ENCODE peak calls at places on chromosomes 3 and 15, in six cellular contexts. One of them, this sample, is unnamed.

GRCh38 chr3:62161306-62161705 is 212.0 kb downstream of the FEZF2 start:
- DNase-seq in stimulated activated CD4-positive, alpha-beta T cell treated with anti-CD3 and anti-CD28 coated beads, TNF-alpha, amount 100 ng/mL, for 1 hour: no peak
- DNase-seq in activated naive CD8-positive, alpha-beta T cell treated with anti-CD3 and anti-CD28 coated beads for 36 hours: no peak
- DNase-seq in activated CD4-positive, CD25-positive, alpha-beta regulatory T cell: no peak
- DNase-seq in AG10803: peak
- DNase-seq in choroid plexus epithelial cell: peak
- DNase-seq in this sample: no peak

GRCh38 chr3:192816274-192816853 is 89.0 kb upstream of the FGF12 start:
- DNase-seq in choroid plexus epithelial cell: peak
- DNase-seq in stimulated activated CD4-positive, alpha-beta T cell treated with anti-CD3 and anti-CD28 coated beads, TNF-alpha, amount 100 ng/mL, for 1 hour: no peak
- DNase-seq in AG10803: peak
- DNase-seq in activated CD4-positive, CD25-positive, alpha-beta regulatory T cell: no peak
- DNase-seq in activated naive CD8-positive, alpha-beta T cell treated with anti-CD3 and anti-CD28 coated beads for 36 hours: no peak
- DNase-seq in this sample: no peak

GRCh38 chr3:191238321-191238817 is 39.3 kb downstream of the OSTN start:
- DNase-seq in AG10803: peak
- DNase-seq in choroid plexus epithelial cell: peak
- DNase-seq in activated CD4-positive, CD25-positive, alpha-beta regulatory T cell: no peak
- DNase-seq in activated naive CD8-positive, alpha-beta T cell treated with anti-CD3 and anti-CD28 coated beads for 36 hours: no peak
- DNase-seq in stimulated activated CD4-positive, alpha-beta T cell treated with anti-CD3 and anti-CD28 coated beads, TNF-alpha, amount 100 ng/mL, for 1 hour: no peak
- DNase-seq in this sample: no peak

GRCh38 chr15:31845791-31846190 is 184.5 kb upstream of the CHRNA7 start:
- DNase-seq in AG10803: no peak
- DNase-seq in choroid plexus epithelial cell: no peak
- DNase-seq in stimulated activated CD4-positive, alpha-beta T cell treated with anti-CD3 and anti-CD28 coated beads, TNF-alpha, amount 100 ng/mL, for 1 hour: no peak
- DNase-seq in activated CD4-positive, CD25-positive, alpha-beta regulatory T cell: no peak
- DNase-seq in activated naive CD8-positive, alpha-beta T cell treated with anti-CD3 and anti-CD28 coated beads for 36 hours: no peak
- DNase-seq in this sample: no peak

GRCh38 chr15:84752700-84753099 is 4.3 kb downstream of the ZNF592 start:
- DNase-seq in activated CD4-positive, CD25-positive, alpha-beta regulatory T cell: no peak
- DNase-seq in AG10803: peak
- DNase-seq in choroid plexus epithelial cell: peak
- DNase-seq in stimulated activated CD4-positive, alpha-beta T cell treated with anti-CD3 and anti-CD28 coated beads, TNF-alpha, amount 100 ng/mL, for 1 hour: no peak
- DNase-seq in activated naive CD8-positive, alpha-beta T cell treated with anti-CD3 and anti-CD28 coated beads for 36 hours: no peak
- DNase-seq in this sample: no peak

GRCh38 chr3:129592362-129593150 is 13.9 kb downstream of the PLXND1 start:
- DNase-seq in stimulated activated CD4-positive, alpha-beta T cell treated with anti-CD3 and anti-CD28 coated beads, TNF-alpha, amount 100 ng/mL, for 1 hour: no peak
- DNase-seq in activated CD4-positive, CD25-positive, alpha-beta regulatory T cell: no peak
- DNase-seq in choroid plexus epithelial cell: peak
- DNase-seq in activated naive CD8-positive, alpha-beta T cell treated with anti-CD3 and anti-CD28 coated beads for 36 hours: no peak
- DNase-seq in AG10803: no peak
- DNase-seq in this sample: peak

GRCh38 chr3:138227650-138228049 is 40.5 kb downstream of the ARMC8 start:
- DNase-seq in stimulated activated CD4-positive, alpha-beta T cell treated with anti-CD3 and anti-CD28 coated beads, TNF-alpha, amount 100 ng/mL, for 1 hour: no peak
- DNase-seq in AG10803: peak
- DNase-seq in activated naive CD8-positive, alpha-beta T cell treated with anti-CD3 and anti-CD28 coated beads for 36 hours: no peak
- DNase-seq in choroid plexus epithelial cell: peak
- DNase-seq in activated CD4-positive, CD25-positive, alpha-beta regulatory T cell: no peak
- DNase-seq in this sample: no peak

GRCh38 chr3:110815008-110815583 is 256.5 kb upstream of the NECTIN3 start:
- DNase-seq in stimulated activated CD4-positive, alpha-beta T cell treated with anti-CD3 and anti-CD28 coated beads, TNF-alpha, amount 100 ng/mL, for 1 hour: no peak
- DNase-seq in AG10803: peak
- DNase-seq in choroid plexus epithelial cell: peak
- DNase-seq in activated naive CD8-positive, alpha-beta T cell treated with anti-CD3 and anti-CD28 coated beads for 36 hours: no peak
- DNase-seq in activated CD4-positive, CD25-positive, alpha-beta regulatory T cell: no peak
- DNase-seq in this sample: no peak

GRCh38 chr15:64010719-64011118 is 35.6 kb downstream of the DAPK2 start:
- DNase-seq in choroid plexus epithelial cell: peak
- DNase-seq in activated CD4-positive, CD25-positive, alpha-beta regulatory T cell: peak
- DNase-seq in AG10803: peak
- DNase-seq in activated naive CD8-positive, alpha-beta T cell treated with anti-CD3 and anti-CD28 coated beads for 36 hours: peak
- DNase-seq in stimulated activated CD4-positive, alpha-beta T cell treated with anti-CD3 and anti-CD28 coated beads, TNF-alpha, amount 100 ng/mL, for 1 hour: peak
- DNase-seq in this sample: peak

GRCh38 chr15:38888701-38889154 is 324.1 kb upstream of the RASGRP1 start:
- DNase-seq in AG10803: no peak
- DNase-seq in stimulated activated CD4-positive, alpha-beta T cell treated with anti-CD3 and anti-CD28 coated beads, TNF-alpha, amount 100 ng/mL, for 1 hour: no peak
- DNase-seq in activated CD4-positive, CD25-positive, alpha-beta regulatory T cell: no peak
- DNase-seq in choroid plexus epithelial cell: no peak
- DNase-seq in activated naive CD8-positive, alpha-beta T cell treated with anti-CD3 and anti-CD28 coated beads for 36 hours: no peak
- DNase-seq in this sample: no peak

GRCh38 chr15:41557673-41558399 is 1.2 kb upstream of the TYRO3 start:
- DNase-seq in stimulated activated CD4-positive, alpha-beta T cell treated with anti-CD3 and anti-CD28 coated beads, TNF-alpha, amount 100 ng/mL, for 1 hour: peak
- DNase-seq in choroid plexus epithelial cell: peak
- DNase-seq in activated naive CD8-positive, alpha-beta T cell treated with anti-CD3 and anti-CD28 coated beads for 36 hours: peak
- DNase-seq in activated CD4-positive, CD25-positive, alpha-beta regulatory T cell: peak
- DNase-seq in AG10803: peak
- DNase-seq in this sample: peak

GRCh38 chr3:14634763-14635400 is 16.7 kb upstream of the CCDC174 start:
- DNase-seq in activated naive CD8-positive, alpha-beta T cell treated with anti-CD3 and anti-CD28 coated beads for 36 hours: no peak
- DNase-seq in stimulated activated CD4-positive, alpha-beta T cell treated with anti-CD3 and anti-CD28 coated beads, TNF-alpha, amount 100 ng/mL, for 1 hour: no peak
- DNase-seq in AG10803: no peak
- DNase-seq in choroid plexus epithelial cell: no peak
- DNase-seq in activated CD4-positive, CD25-positive, alpha-beta regulatory T cell: no peak
- DNase-seq in this sample: no peak

GRCh38 chr3:115571413-115571812 is 51.9 kb upstream of the GAP43 start:
- DNase-seq in activated CD4-positive, CD25-positive, alpha-beta regulatory T cell: no peak
- DNase-seq in activated naive CD8-positive, alpha-beta T cell treated with anti-CD3 and anti-CD28 coated beads for 36 hours: no peak
- DNase-seq in AG10803: no peak
- DNase-seq in choroid plexus epithelial cell: no peak
- DNase-seq in stimulated activated CD4-positive, alpha-beta T cell treated with anti-CD3 and anti-CD28 coated beads, TNF-alpha, amount 100 ng/mL, for 1 hour: no peak
- DNase-seq in this sample: no peak

GRCh38 chr3:156533205-156533604 is 21.7 kb downstream of the SSR3 start:
- DNase-seq in activated CD4-positive, CD25-positive, alpha-beta regulatory T cell: no peak
- DNase-seq in activated naive CD8-positive, alpha-beta T cell treated with anti-CD3 and anti-CD28 coated beads for 36 hours: no peak
- DNase-seq in AG10803: peak
- DNase-seq in choroid plexus epithelial cell: peak
- DNase-seq in stimulated activated CD4-positive, alpha-beta T cell treated with anti-CD3 and anti-CD28 coated beads, TNF-alpha, amount 100 ng/mL, for 1 hour: no peak
- DNase-seq in this sample: no peak

GRCh38 chr3:157493627-157494550 is 9.3 kb downstream of the VEPH1 start:
- DNase-seq in AG10803: peak
- DNase-seq in stimulated activated CD4-positive, alpha-beta T cell treated with anti-CD3 and anti-CD28 coated beads, TNF-alpha, amount 100 ng/mL, for 1 hour: no peak
- DNase-seq in activated naive CD8-positive, alpha-beta T cell treated with anti-CD3 and anti-CD28 coated beads for 36 hours: no peak
- DNase-seq in choroid plexus epithelial cell: peak
- DNase-seq in activated CD4-positive, CD25-positive, alpha-beta regulatory T cell: no peak
- DNase-seq in this sample: no peak

GRCh38 chr15:22240951-22241350 is 160.6 kb downstream of the OR4M2 start:
- DNase-seq in activated CD4-positive, CD25-positive, alpha-beta regulatory T cell: no peak
- DNase-seq in choroid plexus epithelial cell: no peak
- DNase-seq in stimulated activated CD4-positive, alpha-beta T cell treated with anti-CD3 and anti-CD28 coated beads, TNF-alpha, amount 100 ng/mL, for 1 hour: no peak
- DNase-seq in activated naive CD8-positive, alpha-beta T cell treated with anti-CD3 and anti-CD28 coated beads for 36 hours: no peak
- DNase-seq in AG10803: no peak
- DNase-seq in this sample: no peak

GRCh38 chr15:70314018-70314354 is 216.3 kb upstream of the TLE3 start:
- DNase-seq in activated CD4-positive, CD25-positive, alpha-beta regulatory T cell: no peak
- DNase-seq in choroid plexus epithelial cell: no peak
- DNase-seq in AG10803: no peak
- DNase-seq in stimulated activated CD4-positive, alpha-beta T cell treated with anti-CD3 and anti-CD28 coated beads, TNF-alpha, amount 100 ng/mL, for 1 hour: no peak
- DNase-seq in activated naive CD8-positive, alpha-beta T cell treated with anti-CD3 and anti-CD28 coated beads for 36 hours: no peak
- DNase-seq in this sample: no peak

GRCh38 chr3:10972359-10972758 is 20.2 kb upstream of the SLC6A1 start:
- DNase-seq in choroid plexus epithelial cell: no peak
- DNase-seq in stimulated activated CD4-positive, alpha-beta T cell treated with anti-CD3 and anti-CD28 coated beads, TNF-alpha, amount 100 ng/mL, for 1 hour: no peak
- DNase-seq in activated naive CD8-positive, alpha-beta T cell treated with anti-CD3 and anti-CD28 coated beads for 36 hours: no peak
- DNase-seq in activated CD4-positive, CD25-positive, alpha-beta regulatory T cell: no peak
- DNase-seq in AG10803: no peak
- DNase-seq in this sample: no peak

GRCh38 chr15:24718289-24719082 is 42.9 kb downstream of the NPAP1 start:
- DNase-seq in choroid plexus epithelial cell: no peak
- DNase-seq in activated naive CD8-positive, alpha-beta T cell treated with anti-CD3 and anti-CD28 coated beads for 36 hours: no peak
- DNase-seq in activated CD4-positive, CD25-positive, alpha-beta regulatory T cell: no peak
- DNase-seq in stimulated activated CD4-positive, alpha-beta T cell treated with anti-CD3 and anti-CD28 coated beads, TNF-alpha, amount 100 ng/mL, for 1 hour: no peak
- DNase-seq in AG10803: no peak
- DNase-seq in this sample: no peak

GRCh38 chr3:158488670-158489069 is 82.3 kb upstream of the MLF1 start:
- DNase-seq in choroid plexus epithelial cell: no peak
- DNase-seq in stimulated activated CD4-positive, alpha-beta T cell treated with anti-CD3 and anti-CD28 coated beads, TNF-alpha, amount 100 ng/mL, for 1 hour: no peak
- DNase-seq in AG10803: no peak
- DNase-seq in activated naive CD8-positive, alpha-beta T cell treated with anti-CD3 and anti-CD28 coated beads for 36 hours: no peak
- DNase-seq in activated CD4-positive, CD25-positive, alpha-beta regulatory T cell: no peak
- DNase-seq in this sample: no peak

GRCh38 chr3:61613666-61614065 is 52.3 kb downstream of the PTPRG start:
- DNase-seq in stimulated activated CD4-positive, alpha-beta T cell treated with anti-CD3 and anti-CD28 coated beads, TNF-alpha, amount 100 ng/mL, for 1 hour: no peak
- DNase-seq in activated CD4-positive, CD25-positive, alpha-beta regulatory T cell: no peak
- DNase-seq in AG10803: no peak
- DNase-seq in choroid plexus epithelial cell: peak
- DNase-seq in activated naive CD8-positive, alpha-beta T cell treated with anti-CD3 and anti-CD28 coated beads for 36 hours: no peak
- DNase-seq in this sample: no peak

GRCh38 chr3:124439586-124439985 is 290.7 kb upstream of the UMPS start:
- DNase-seq in stimulated activated CD4-positive, alpha-beta T cell treated with anti-CD3 and anti-CD28 coated beads, TNF-alpha, amount 100 ng/mL, for 1 hour: no peak
- DNase-seq in choroid plexus epithelial cell: no peak
- DNase-seq in activated CD4-positive, CD25-positive, alpha-beta regulatory T cell: no peak
- DNase-seq in AG10803: no peak
- DNase-seq in activated naive CD8-positive, alpha-beta T cell treated with anti-CD3 and anti-CD28 coated beads for 36 hours: no peak
- DNase-seq in this sample: no peak

GRCh38 chr3:56921573-56922571 is 120.1 kb upstream of the ARHGEF3 start:
- DNase-seq in activated naive CD8-positive, alpha-beta T cell treated with anti-CD3 and anti-CD28 coated beads for 36 hours: no peak
- DNase-seq in activated CD4-positive, CD25-positive, alpha-beta regulatory T cell: no peak
- DNase-seq in stimulated activated CD4-positive, alpha-beta T cell treated with anti-CD3 and anti-CD28 coated beads, TNF-alpha, amount 100 ng/mL, for 1 hour: no peak
- DNase-seq in AG10803: peak
- DNase-seq in choroid plexus epithelial cell: peak
- DNase-seq in this sample: no peak

GRCh38 chr3:16490062-16490641 is 23.3 kb downstream of the RFTN1 start:
- DNase-seq in activated naive CD8-positive, alpha-beta T cell treated with anti-CD3 and anti-CD28 coated beads for 36 hours: no peak
- DNase-seq in choroid plexus epithelial cell: no peak
- DNase-seq in activated CD4-positive, CD25-positive, alpha-beta regulatory T cell: no peak
- DNase-seq in stimulated activated CD4-positive, alpha-beta T cell treated with anti-CD3 and anti-CD28 coated beads, TNF-alpha, amount 100 ng/mL, for 1 hour: no peak
- DNase-seq in AG10803: no peak
- DNase-seq in this sample: no peak

GRCh38 chr15:99427210-99427609 is 138.6 kb upstream of the MEF2A start:
- DNase-seq in AG10803: no peak
- DNase-seq in choroid plexus epithelial cell: no peak
- DNase-seq in stimulated activated CD4-positive, alpha-beta T cell treated with anti-CD3 and anti-CD28 coated beads, TNF-alpha, amount 100 ng/mL, for 1 hour: no peak
- DNase-seq in activated naive CD8-positive, alpha-beta T cell treated with anti-CD3 and anti-CD28 coated beads for 36 hours: no peak
- DNase-seq in activated CD4-positive, CD25-positive, alpha-beta regulatory T cell: no peak
- DNase-seq in this sample: no peak

GRCh38 chr3:139318431-139318816 is 25.4 kb upstream of the MRPS22 start:
- DNase-seq in activated naive CD8-positive, alpha-beta T cell treated with anti-CD3 and anti-CD28 coated beads for 36 hours: no peak
- DNase-seq in AG10803: no peak
- DNase-seq in stimulated activated CD4-positive, alpha-beta T cell treated with anti-CD3 and anti-CD28 coated beads, TNF-alpha, amount 100 ng/mL, for 1 hour: no peak
- DNase-seq in choroid plexus epithelial cell: peak
- DNase-seq in activated CD4-positive, CD25-positive, alpha-beta regulatory T cell: no peak
- DNase-seq in this sample: no peak

GRCh38 chr3:31288641-31289100 is 244.1 kb upstream of the STT3B start:
- DNase-seq in choroid plexus epithelial cell: peak
- DNase-seq in activated naive CD8-positive, alpha-beta T cell treated with anti-CD3 and anti-CD28 coated beads for 36 hours: peak
- DNase-seq in AG10803: peak
- DNase-seq in stimulated activated CD4-positive, alpha-beta T cell treated with anti-CD3 and anti-CD28 coated beads, TNF-alpha, amount 100 ng/mL, for 1 hour: no peak
- DNase-seq in activated CD4-positive, CD25-positive, alpha-beta regulatory T cell: no peak
- DNase-seq in this sample: peak

GRCh38 chr15:82709081-82709420 is 624 bp downstream of the AP3B2 start:
- DNase-seq in AG10803: no peak
- DNase-seq in stimulated activated CD4-positive, alpha-beta T cell treated with anti-CD3 and anti-CD28 coated beads, TNF-alpha, amount 100 ng/mL, for 1 hour: no peak
- DNase-seq in choroid plexus epithelial cell: peak
- DNase-seq in activated CD4-positive, CD25-positive, alpha-beta regulatory T cell: no peak
- DNase-seq in activated naive CD8-positive, alpha-beta T cell treated with anti-CD3 and anti-CD28 coated beads for 36 hours: no peak
- DNase-seq in this sample: no peak

This sample was measured in GDM1.